ENCODE peak calls at places on chromosomes 2 and 18, in six cellular contexts. W, L, H, G, F and N are unnamed samples.

GRCh38 chr18:9914584-9915290 is 921 bp downstream of the VAPA start:
- DNase-seq in W (peak), L (no peak), H (peak), G (peak), F (peak), N (peak)

GRCh38 chr2:159002465-159003130 is 34.2 kb downstream of the TANC1 start:
- DNase-seq in W (no peak), L (no peak), H (no peak), G (no peak), F (no peak), N (no peak)

GRCh38 chr2:168343586-168343985 is 96.2 kb upstream of the STK39 start:
- DNase-seq in W (peak), L (no peak), H (no peak), G (peak), F (no peak), N (no peak)

GRCh38 chr2:41717883-41718282 is 329.9 kb upstream of the PKDCC start:
- DNase-seq in W (peak), L (no peak), H (no peak), G (peak), F (peak), N (no peak)

GRCh38 chr2:239724851-239725550 is 300.1 kb downstream of the NDUFA10 start:
- DNase-seq in W (no peak), L (no peak), H (no peak), G (no peak), F (no peak), N (no peak)

GRCh38 chr2:230124792-230125452 is 56.2 kb upstream of the SLC16A14 start:
- DNase-seq in W (no peak), L (no peak), H (no peak), G (peak), F (no peak), N (no peak)

GRCh38 chr2:165280356-165280755 is 41.1 kb downstream of the SCN2A start:
- DNase-seq in W (no peak), L (no peak), H (no peak), G (no peak), F (no peak), N (no peak)

GRCh38 chr2:205827809-205828208 is 145.5 kb downstream of the NRP2 start:
- DNase-seq in W (no peak), L (no peak), H (no peak), G (no peak), F (no peak), N (no peak)

GRCh38 chr2:179234658-179235240 is 29.9 kb downstream of the SESTD1 start:
- DNase-seq in W (no peak), L (no peak), H (no peak), G (no peak), F (no peak), N (no peak)

GRCh38 chr2:72572501-72572900 is 253.3 kb downstream of the EXOC6B start:
- DNase-seq in W (peak), L (no peak), H (no peak), G (no peak), F (no peak), N (no peak)

GRCh38 chr2:29238497-29238896 is 123.3 kb downstream of the CLIP4 start:
- DNase-seq in W (peak), L (no peak), H (peak), G (peak), F (peak), N (no peak)

GRCh38 chr2:127086800-127087737 is 19.9 kb downstream of the BIN1 start:
- DNase-seq in W (no peak), L (no peak), H (no peak), G (no peak), F (no peak), N (no peak)

GRCh38 chr2:65802298-65802942 is 370.0 kb upstream of the SPRED2 start:
- DNase-seq in W (no peak), L (peak), H (no peak), G (no peak), F (no peak), N (no peak)

GRCh38 chr18:23226930-23227728 is 91.8 kb downstream of the CABLES1 start:
- DNase-seq in W (peak), L (no peak), H (no peak), G (peak), F (peak), N (no peak)

GRCh38 chr2:29223851-29224692 is 108.9 kb downstream of the CLIP4 start:
- DNase-seq in W (peak), L (peak), H (no peak), G (no peak), F (peak), N (no peak)

GRCh38 chr2:200077210-200077650 is 121.8 kb downstream of the MAIP1 start:
- DNase-seq in W (peak), L (peak), H (no peak), G (peak), F (no peak), N (no peak)

GRCh38 chr18:45340884-45341283 is 274.4 kb upstream of the SLC14A2 start:
- DNase-seq in W (peak), L (no peak), H (no peak), G (peak), F (no peak), N (no peak)

GRCh38 chr2:102826904-102827303 is 65.1 kb downstream of the TMEM182 start:
- DNase-seq in W (peak), L (peak), H (no peak), G (no peak), F (no peak), N (no peak)

GRCh38 chr2:128486640-128487375 is 168.1 kb upstream of the HS6ST1 start:
- DNase-seq in W (no peak), L (no peak), H (no peak), G (no peak), F (no peak), N (no peak)

GRCh38 chr2:111634050-111634784 is 249.8 kb downstream of the ANAPC1 start:
- DNase-seq in W (peak), L (no peak), H (peak), G (no peak), F (no peak), N (no peak)

GRCh38 chr2:159449504-159450124 is 163.1 kb upstream of the WDSUB1 start:
- DNase-seq in W (peak), L (no peak), H (no peak), G (no peak), F (no peak), N (no peak)

GRCh38 chr18:59885579-59886163 is 14.1 kb upstream of the PMAIP1 start:
- DNase-seq in W (peak), L (no peak), H (peak), G (peak), F (peak), N (no peak)